ENCODE peak calls at places on chromosomes 2 and 18, in five cellular contexts. V, X, M, K and Y are unnamed samples.

GRCh38 chr18:812673-813404 is 797 bp upstream of the YES1 start:
- DNase-seq in V (peak; percentile 80), X (peak; percentile 81), M (peak; percentile 91), K (no peak), Y (peak; percentile 79)

GRCh38 chr2:44450806-44451205 is 89.1 kb downstream of the CAMKMT start:
- DNase-seq in V (no peak), X (no peak), M (no peak), K (no peak), Y (no peak)

GRCh38 chr2:94870392-94871225 is 621 bp upstream of the TEKT4 start:
- DNase-seq in V (no peak), X (no peak), M (no peak), K (no peak), Y (no peak)

GRCh38 chr2:10179422-10179821 is 56.9 kb downstream of the RRM2 start:
- DNase-seq in V (peak; percentile 25), X (peak; percentile 66), M (no peak), K (no peak), Y (no peak)

GRCh38 chr2:108534577-108535379 is 508 bp downstream of the LIMS1 start:
- DNase-seq in V (peak; percentile 55), X (no peak), M (no peak), K (peak; percentile 40), Y (peak; percentile 56)

GRCh38 chr2:37156071-37156856 is 516 bp downstream of the EIF2AK2 start:
- DNase-seq in V (peak; percentile 68), X (peak; percentile 62), M (no peak), K (no peak), Y (peak; percentile 75)

GRCh38 chr18:56770097-56770496 is 118.9 kb downstream of the WDR7 start:
- DNase-seq in V (no peak), X (no peak), M (no peak), K (no peak), Y (no peak)

GRCh38 chr2:33377048-33377447 is 99.4 kb upstream of the RASGRP3 start:
- DNase-seq in V (no peak), X (peak; percentile 56), M (no peak), K (no peak), Y (no peak)

GRCh38 chr2:109258905-109259540 is 130.0 kb downstream of the SH3RF3 start:
- DNase-seq in V (no peak), X (no peak), M (peak; percentile 72), K (no peak), Y (no peak)

GRCh38 chr2:178101321-178102079 is 10.7 kb upstream of the RBM45 start:
- DNase-seq in V (peak; percentile 10), X (no peak), M (no peak), K (no peak), Y (peak; percentile 28)

GRCh38 chr2:132902626-132903025 is 232.6 kb upstream of the LYPD1 start:
- DNase-seq in V (no peak), X (no peak), M (no peak), K (no peak), Y (no peak)

GRCh38 chr2:144501118-144501517 is 18.8 kb downstream of the ZEB2 start:
- DNase-seq in V (no peak), X (no peak), M (no peak), K (no peak), Y (peak; percentile 79)

GRCh38 chr2:184178229-184178628 is 420.1 kb upstream of the ZNF804A start:
- DNase-seq in V (no peak), X (no peak), M (no peak), K (no peak), Y (no peak)